ENCODE peak calls at places on chromosomes 6 and 20, in six cellular contexts. K is adrenal gland, B is body of pancreas, C is type B pancreatic cell, W is brain microvascular endothelial cell, S is Peyer's patch. H is an unnamed sample.

GRCh38 chr6:125924169-125924568 is 32.4 kb upstream of the HINT3 start:
- DNase-seq in K (no peak), B (no peak), C (no peak), W (no peak), S (no peak), H (no peak)

GRCh38 chr6:44133981-44134711 is 6.8 kb downstream of the TMEM63B start:
- DNase-seq in K (no peak), B (no peak), C (no peak), W (no peak), S (no peak), H (no peak)

GRCh38 chr6:105594272-105594671 is 191.4 kb upstream of the PREP start:
- DNase-seq in K (no peak), B (no peak), C (no peak), W (no peak), S (no peak), H (no peak)

GRCh38 chr6:37906121-37906520 is 86.6 kb downstream of the ZFAND3 start:
- DNase-seq in K (no peak), B (no peak), C (no peak), W (no peak), S (no peak), H (no peak)

GRCh38 chr20:25987073-25987927 is 290.6 kb upstream of the ZNF337 start:
- DNase-seq in K (no peak), B (no peak), C (no peak), W (peak; percentile 35), S (peak; percentile 55), H (no peak)

GRCh38 chr6:106608080-106608668 is 21.1 kb downstream of the RTN4IP1 start:
- DNase-seq in K (peak; percentile 12), B (peak; percentile 22), C (no peak), W (peak; percentile 56), S (no peak), H (no peak)

GRCh38 chr6:32113386-32114352 is 4.5 kb upstream of the TNXB start:
- DNase-seq in K (peak; percentile 95), B (peak; percentile 70), C (no peak), W (peak; percentile 91), S (no peak), H (no peak)

GRCh38 chr6:35071347-35071994 is 69.7 kb downstream of the TCP11 start:
- DNase-seq in K (no peak), B (no peak), C (no peak), W (no peak), S (no peak), H (no peak)

GRCh38 chr6:118584906-118585305 is 36.8 kb downstream of the PLN start:
- DNase-seq in K (no peak), B (no peak), C (no peak), W (no peak), S (no peak), H (no peak)

GRCh38 chr20:5899444-5899843 is 50.9 kb downstream of the TRMT6 start:
- DNase-seq in K (no peak), B (no peak), C (no peak), W (no peak), S (no peak), H (no peak)

GRCh38 chr20:57393321-57394086 is 2.3 kb downstream of the RBM38 start:
- DNase-seq in K (no peak), B (no peak), C (no peak), W (no peak), S (no peak), H (no peak)

GRCh38 chr6:32317532-32317931 is 54.2 kb downstream of the TSBP1 start:
- DNase-seq in K (no peak), B (no peak), C (no peak), W (no peak), S (no peak), H (no peak)

GRCh38 chr6:33589723-33590530 is 9.9 kb upstream of the BAK1 start:
- DNase-seq in K (peak; percentile 92), B (peak; percentile 67), C (no peak), W (peak; percentile 41), S (peak; percentile 90), H (peak; percentile 74)

GRCh38 chr6:33589366-33589722 is 9.3 kb upstream of the BAK1 start:
- DNase-seq in K (no peak), B (no peak), C (no peak), W (no peak), S (no peak), H (no peak)

GRCh38 chr6:33591633-33592032 is 11.6 kb upstream of the BAK1 start:
- DNase-seq in K (no peak), B (no peak), C (no peak), W (no peak), S (no peak), H (no peak)

GRCh38 chr6:33592280-33592594 is 12.2 kb upstream of the BAK1 start:
- DNase-seq in K (no peak), B (no peak), C (no peak), W (no peak), S (no peak), H (no peak)

DNA sequence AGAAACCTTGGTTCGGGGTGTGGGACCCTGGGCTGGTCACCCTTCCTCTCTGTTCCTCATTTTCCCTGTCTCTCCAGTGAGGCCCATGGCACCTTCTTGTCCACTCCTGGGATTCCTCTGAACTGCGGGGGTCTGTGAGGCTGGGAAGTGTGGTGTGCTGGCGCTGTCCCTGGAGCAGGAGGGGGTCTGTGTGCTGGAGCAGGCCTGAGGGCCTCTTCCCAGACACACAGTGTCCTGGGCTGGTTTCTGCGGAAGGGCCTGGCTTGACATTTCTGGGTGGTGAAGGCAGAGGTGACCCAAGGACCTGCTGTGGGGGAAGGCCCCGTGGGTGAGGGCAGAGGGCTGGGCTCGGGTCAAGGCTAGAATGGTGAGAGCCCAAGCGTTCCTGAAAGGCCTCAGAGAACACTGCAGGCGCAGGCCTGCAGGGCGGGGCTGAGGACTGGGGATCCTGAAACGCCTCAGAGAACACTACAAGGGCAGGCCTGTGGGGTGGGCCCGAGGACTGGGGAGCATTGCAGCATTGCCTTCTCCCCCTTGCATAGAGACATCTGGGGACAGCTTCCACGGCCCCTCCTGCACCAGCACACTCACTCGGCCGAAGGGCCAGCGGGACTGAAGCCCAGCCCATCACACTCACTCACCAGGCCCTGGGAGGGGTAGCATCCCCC is 10.6 kb upstream of the BAK1 start:
- DNase-seq in K (no peak), B (no peak), C (no peak), W (no peak), S (peak; percentile 82), H (no peak)
- TF ChIP-seq CTCF in K (no peak), B (no peak), C (no peak), W (no peak), S (no peak), H (no peak)

DNA sequence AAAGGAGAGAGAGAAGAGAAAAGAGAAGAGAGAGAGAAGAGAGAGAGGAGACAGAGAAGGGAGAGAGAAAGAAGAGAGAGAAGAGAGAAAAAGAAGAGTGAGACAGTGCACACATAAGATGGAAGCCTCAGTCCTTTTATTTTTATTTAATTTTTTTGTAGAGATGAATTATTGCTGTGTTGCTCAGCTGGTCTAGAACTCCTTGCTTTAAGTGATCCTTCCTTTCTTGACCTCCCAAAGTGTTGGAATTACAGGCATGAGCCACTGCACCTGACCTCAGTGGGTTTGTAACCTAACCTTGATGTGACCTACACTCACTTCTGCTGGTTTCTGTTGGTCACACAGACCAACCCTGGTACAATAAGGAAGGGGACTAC is 6.3 kb upstream of the CD40 start:
- DNase-seq in K (no peak), B (no peak), C (no peak), W (no peak), S (no peak), H (no peak)
- TF ChIP-seq CTCF in K (no peak), B (no peak), C (no peak), W (no peak), S (no peak), H (no peak)

DNA sequence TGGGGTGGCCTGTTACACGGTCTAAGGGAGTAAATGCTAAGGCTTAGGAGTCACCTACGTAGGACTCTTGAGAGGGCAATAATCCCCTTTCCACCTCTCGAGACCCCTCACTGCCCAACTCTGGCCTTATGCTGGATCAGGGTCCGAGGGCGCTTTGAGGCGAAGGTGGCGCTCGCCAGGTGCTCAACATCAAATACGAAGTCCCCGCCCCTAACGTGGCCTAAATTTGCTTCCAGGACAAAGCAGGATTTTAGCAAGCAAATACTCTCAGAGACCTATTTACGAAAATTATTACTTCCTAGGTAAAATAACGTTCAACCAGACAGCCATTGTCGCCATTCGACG is 420 bp upstream of the TRIM26 start:
- DNase-seq in K (no peak), B (no peak), C (no peak), W (no peak), S (no peak), H (no peak)
- TF ChIP-seq CTCF in K (no peak), B (no peak), C (no peak), W (no peak), S (no peak), H (no peak)

GRCh38 chr6:69729870-69730449 is 66.8 kb downstream of the LMBRD1 start:
- DNase-seq in K (no peak), B (no peak), C (no peak), W (no peak), S (no peak), H (no peak)

GRCh38 chr6:69735029-69735428 is 61.8 kb downstream of the LMBRD1 start:
- DNase-seq in K (no peak), B (no peak), C (no peak), W (no peak), S (no peak), H (no peak)

GRCh38 chr6:69732045-69732444 is 64.8 kb downstream of the LMBRD1 start:
- DNase-seq in K (no peak), B (no peak), C (no peak), W (no peak), S (no peak), H (no peak)

GRCh38 chr6:69732640-69733039 is 64.2 kb downstream of the LMBRD1 start:
- DNase-seq in K (no peak), B (no peak), C (no peak), W (no peak), S (no peak), H (no peak)
- TF ChIP-seq CTCF in K (no peak), B (no peak), C (peak; percentile 57), W (peak; percentile 10), S (peak; percentile 30), H (peak; percentile 17)

GRCh38 chr6:66376021-66376420 is 669.0 kb upstream of the EYS start:
- DNase-seq in K (no peak), B (no peak), C (no peak), W (no peak), S (no peak), H (no peak)
- TF ChIP-seq CTCF in K (no peak), B (no peak), C (no peak), W (no peak), S (no peak), H (no peak)

H was measured in CD14-positive monocyte.